ENCODE peak calls at places on chromosomes 7 and 10, in four cellular contexts. Q is fibroblast of pulmonary artery; Y is SHP77; W is stimulated activated CD8-positive, alpha-beta memory T cell treated with anti-CD3 and anti-CD28 coated beads, Interleukin-4, amount 100 ng/mL, for 24 hours. B is an unnamed sample.

GRCh38 chr7:129855234-129855673 is 97.5 kb downstream of the UBE2H start:
- DNase-seq in W (no peak), Y (no peak), Q (peak; percentile 90), B (no peak)

GRCh38 chr10:120948889-120949382 is 97.8 kb downstream of the WDR11 start:
- DNase-seq in Q (peak; percentile 71), Y (no peak), W (peak; percentile 44), B (peak; percentile 30)

GRCh38 chr7:254337-255037 is 35.5 kb upstream of the FOXL3 start:
- DNase-seq in W (no peak), Y (no peak), Q (no peak), B (no peak)

GRCh38 chr7:33710608-33711007 is 194.7 kb upstream of the BMPER start:
- DNase-seq in Q (no peak), Y (no peak), W (no peak), B (no peak)

GRCh38 chr7:101782886-101783285 is 34.5 kb upstream of the CUX1 start:
- DNase-seq in W (no peak), Y (no peak), Q (no peak), B (no peak)

GRCh38 chr10:69217119-69217754 is 2.9 kb upstream of the HKDC1 start:
- DNase-seq in Y (no peak), Q (peak; percentile 76), W (no peak), B (no peak)

GRCh38 chr7:39005461-39005860 is 27.8 kb downstream of the POU6F2 start:
- DNase-seq in Y (no peak), W (no peak), Q (no peak), B (no peak)

GRCh38 chr7:25854608-25855497 is 297.1 kb upstream of the NFE2L3 start:
- DNase-seq in Q (peak; percentile 83), Y (peak; percentile 100), W (no peak), B (no peak)

GRCh38 chr7:80225361-80225760 is 90.7 kb downstream of the GNAI1 start:
- DNase-seq in Q (peak; percentile 31), Y (no peak), W (no peak), B (no peak)

GRCh38 chr10:103492655-103493261 is 747 bp upstream of the NEURL1 start:
- DNase-seq in W (no peak), Y (no peak), Q (no peak), B (no peak)

GRCh38 chr7:142812437-142813215 is 41.9 kb downstream of the PRSS2 start:
- DNase-seq in Q (no peak), W (no peak), Y (no peak), B (no peak)

GRCh38 chr7:130793855-130794618 is 60.0 kb upstream of the KLF14 start:
- DNase-seq in W (no peak), Y (peak; percentile 8), Q (peak; percentile 22), B (no peak)

GRCh38 chr10:132097609-132098377 is 32.0 kb downstream of the JAKMIP3 start:
- DNase-seq in W (no peak), Q (no peak), Y (no peak), B (no peak)

GRCh38 chr7:144826248-144826647 is 9.6 kb downstream of the TPK1 start:
- DNase-seq in Y (no peak), W (no peak), Q (peak; percentile 42), B (no peak)

GRCh38 chr7:102079140-102080002 is 207.3 kb upstream of the SH2B2 start:
- DNase-seq in Q (no peak), Y (no peak), W (no peak), B (no peak)

GRCh38 chr10:17075510-17075909 is 54.1 kb downstream of the CUBN start:
- DNase-seq in Q (peak; percentile 96), W (no peak), Y (no peak), B (no peak)

GRCh38 chr10:8051109-8051781 is 3.2 kb upstream of the GATA3 start:
- DNase-seq in Q (no peak), Y (no peak), W (no peak), B (no peak)

GRCh38 chr7:106243893-106244292 is 40.9 kb downstream of the NAMPT start:
- DNase-seq in Y (no peak), Q (peak; percentile 65), W (no peak), B (no peak)

GRCh38 chr7:44678468-44679179 is 70.0 kb upstream of the ZMIZ2 start:
- DNase-seq in W (no peak), Y (peak; percentile 50), Q (peak; percentile 90), B (no peak)

GRCh38 chr10:104077282-104078151 is 8.2 kb downstream of the COL17A1 start:
- DNase-seq in Y (no peak), W (no peak), Q (no peak), B (no peak)

GRCh38 chr10:24418532-24418931 is 209.6 kb downstream of the KIAA1217 start:
- DNase-seq in Q (peak; percentile 2), Y (no peak), W (no peak), B (no peak)

GRCh38 chr7:73602721-73603651 is 21.3 kb downstream of the MLXIPL start:
- DNase-seq in Y (no peak), W (no peak), Q (no peak), B (no peak)

GRCh38 chr7:130490888-130491771 is 755 bp upstream of the MEST start:
- DNase-seq in Y (no peak), Q (peak; percentile 43), W (no peak), B (no peak)

GRCh38 chr10:31723074-31723750 is 205.4 kb downstream of the ARHGAP12 start:
- DNase-seq in Q (peak; percentile 37), W (no peak), Y (no peak), B (no peak)

GRCh38 chr7:21868647-21868896 is 77.1 kb downstream of the CDCA7L start:
- DNase-seq in Y (no peak), W (no peak), Q (no peak), B (no peak)

GRCh38 chr7:108109216-108109908 is 20.8 kb downstream of the LAMB4 start:
- DNase-seq in Y (no peak), Q (peak; percentile 36), W (no peak), B (no peak)

GRCh38 chr7:8443871-8444756 is 10.7 kb downstream of the NXPH1 start:
- DNase-seq in Q (no peak), W (no peak), Y (no peak), B (no peak)

GRCh38 chr7:64946772-64947171 is 43.7 kb downstream of the ZNF273 start:
- DNase-seq in Q (peak; percentile 4), Y (no peak), W (peak; percentile 5), B (peak; percentile 15)